ENCODE peak calls at places on chromosome 14, in eight cellular contexts. One of them, this sample, is unnamed.

GRCh38 chr14:40417777-40418401 is 985.7 kb upstream of the FBXO33 start:
- DNase-seq in A549: peak; percentile 17
- DNase-seq in AG09309: no peak
- DNase-seq in astrocyte: no peak
- DNase-seq in GM12865: peak; percentile 7
- DNase-seq in heart right ventricle: no peak
- DNase-seq in astrocyte of the cerebellum: no peak
- DNase-seq in AG04450: no peak
- DNase-seq in this sample: no peak

GRCh38 chr14:96852823-96853422 is 55.7 kb downstream of the VRK1 start:
- DNase-seq in A549: peak; percentile 56
- DNase-seq in AG09309: peak; percentile 25
- DNase-seq in astrocyte: peak; percentile 20
- DNase-seq in GM12865: peak; percentile 48
- DNase-seq in heart right ventricle: no peak
- DNase-seq in astrocyte of the cerebellum: peak; percentile 40
- DNase-seq in AG04450: peak; percentile 34
- DNase-seq in this sample: peak; percentile 13

GRCh38 chr14:21796912-21797311 is 123.3 kb upstream of the OR4E1 start:
- DNase-seq in A549: no peak
- DNase-seq in AG09309: no peak
- DNase-seq in astrocyte: no peak
- DNase-seq in GM12865: no peak
- DNase-seq in heart right ventricle: no peak
- DNase-seq in astrocyte of the cerebellum: no peak
- DNase-seq in AG04450: no peak
- DNase-seq in this sample: no peak

GRCh38 chr14:69268763-69269162 is 8.8 kb downstream of the GALNT16 start:
- DNase-seq in A549: no peak
- DNase-seq in AG09309: no peak
- DNase-seq in astrocyte: peak; percentile 59
- DNase-seq in GM12865: no peak
- DNase-seq in heart right ventricle: no peak
- DNase-seq in astrocyte of the cerebellum: no peak
- DNase-seq in AG04450: no peak
- DNase-seq in this sample: no peak

GRCh38 chr14:67704484-67705089 is 2.9 kb downstream of the RDH12 start:
- DNase-seq in A549: peak; percentile 73
- DNase-seq in AG09309: no peak
- DNase-seq in astrocyte: peak; percentile 12
- DNase-seq in GM12865: peak; percentile 74
- DNase-seq in heart right ventricle: no peak
- DNase-seq in astrocyte of the cerebellum: peak; percentile 44
- DNase-seq in AG04450: no peak
- DNase-seq in this sample: peak; percentile 34

GRCh38 chr14:98949506-98950135 is 322.4 kb downstream of the BCL11B start:
- DNase-seq in A549: no peak
- DNase-seq in AG09309: no peak
- DNase-seq in astrocyte: no peak
- DNase-seq in GM12865: no peak
- DNase-seq in heart right ventricle: no peak
- DNase-seq in astrocyte of the cerebellum: no peak
- DNase-seq in AG04450: no peak
- DNase-seq in this sample: no peak

GRCh38 chr14:61663312-61663974 is 31.9 kb upstream of the HIF1A start:
- DNase-seq in A549: no peak
- DNase-seq in AG09309: no peak
- DNase-seq in astrocyte: no peak
- DNase-seq in GM12865: peak; percentile 80
- DNase-seq in heart right ventricle: no peak
- DNase-seq in astrocyte of the cerebellum: no peak
- DNase-seq in AG04450: no peak
- DNase-seq in this sample: peak; percentile 58

GRCh38 chr14:24784981-24785380 is 151.0 kb upstream of the GZMB start:
- DNase-seq in A549: no peak
- DNase-seq in AG09309: no peak
- DNase-seq in astrocyte: no peak
- DNase-seq in GM12865: no peak
- DNase-seq in heart right ventricle: no peak
- DNase-seq in astrocyte of the cerebellum: no peak
- DNase-seq in AG04450: no peak
- DNase-seq in this sample: no peak

GRCh38 chr14:92586001-92586947 is 72.7 kb downstream of the RIN3 start:
- DNase-seq in A549: no peak
- DNase-seq in AG09309: peak; percentile 100
- DNase-seq in astrocyte: peak; percentile 100
- DNase-seq in GM12865: peak; percentile 79
- DNase-seq in heart right ventricle: no peak
- DNase-seq in astrocyte of the cerebellum: peak; percentile 96
- DNase-seq in AG04450: peak; percentile 85
- DNase-seq in this sample: peak; percentile 37

GRCh38 chr14:63857467-63858030 is 4.7 kb downstream of the SYNE2 start:
- DNase-seq in A549: no peak
- DNase-seq in AG09309: no peak
- DNase-seq in astrocyte: peak; percentile 40
- DNase-seq in GM12865: no peak
- DNase-seq in heart right ventricle: no peak
- DNase-seq in astrocyte of the cerebellum: no peak
- DNase-seq in AG04450: no peak
- DNase-seq in this sample: no peak

GRCh38 chr14:75911883-75912282 is 69.9 kb downstream of the TGFB3 start:
- DNase-seq in A549: no peak
- DNase-seq in AG09309: no peak
- DNase-seq in astrocyte: peak; percentile 61
- DNase-seq in GM12865: no peak
- DNase-seq in heart right ventricle: no peak
- DNase-seq in astrocyte of the cerebellum: peak; percentile 4
- DNase-seq in AG04450: no peak
- DNase-seq in this sample: no peak

GRCh38 chr14:103889313-103890051 is 38.8 kb upstream of the TDRD9 start:
- DNase-seq in A549: no peak
- DNase-seq in AG09309: no peak
- DNase-seq in astrocyte: peak; percentile 16
- DNase-seq in GM12865: no peak
- DNase-seq in heart right ventricle: peak; percentile 37
- DNase-seq in astrocyte of the cerebellum: no peak
- DNase-seq in AG04450: no peak
- DNase-seq in this sample: no peak

GRCh38 chr14:32072701-32073100 is 4.4 kb upstream of the ARHGAP5 start:
- DNase-seq in A549: no peak
- DNase-seq in AG09309: no peak
- DNase-seq in astrocyte: no peak
- DNase-seq in GM12865: no peak
- DNase-seq in heart right ventricle: no peak
- DNase-seq in astrocyte of the cerebellum: no peak
- DNase-seq in AG04450: no peak
- DNase-seq in this sample: no peak

GRCh38 chr14:23130875-23131274 is 11.8 kb upstream of the CEBPE start:
- DNase-seq in A549: no peak
- DNase-seq in AG09309: no peak
- DNase-seq in astrocyte: no peak
- DNase-seq in GM12865: no peak
- DNase-seq in heart right ventricle: no peak
- DNase-seq in astrocyte of the cerebellum: no peak
- DNase-seq in AG04450: no peak
- DNase-seq in this sample: no peak

GRCh38 chr14:55767291-55767690 is 187.3 kb downstream of the KTN1 start:
- DNase-seq in A549: no peak
- DNase-seq in AG09309: no peak
- DNase-seq in astrocyte: no peak
- DNase-seq in GM12865: no peak
- DNase-seq in heart right ventricle: no peak
- DNase-seq in astrocyte of the cerebellum: no peak
- DNase-seq in AG04450: no peak
- DNase-seq in this sample: no peak

GRCh38 chr14:56487761-56488160 is 91.8 kb upstream of the TMEM260 start:
- DNase-seq in A549: no peak
- DNase-seq in AG09309: peak; percentile 24
- DNase-seq in astrocyte: peak; percentile 15
- DNase-seq in GM12865: no peak
- DNase-seq in heart right ventricle: no peak
- DNase-seq in astrocyte of the cerebellum: no peak
- DNase-seq in AG04450: no peak
- DNase-seq in this sample: no peak

GRCh38 chr14:34665785-34666425 is 36.0 kb upstream of the SNX6 start:
- DNase-seq in A549: peak; percentile 76
- DNase-seq in AG09309: peak; percentile 71
- DNase-seq in astrocyte: peak; percentile 92
- DNase-seq in GM12865: no peak
- DNase-seq in heart right ventricle: no peak
- DNase-seq in astrocyte of the cerebellum: peak; percentile 78
- DNase-seq in AG04450: peak; percentile 80
- DNase-seq in this sample: no peak

GRCh38 chr14:89137514-89138163 is 279.4 kb downstream of the FOXN3 start:
- DNase-seq in A549: peak; percentile 77
- DNase-seq in AG09309: peak; percentile 86
- DNase-seq in astrocyte: peak; percentile 90
- DNase-seq in GM12865: no peak
- DNase-seq in heart right ventricle: peak; percentile 32
- DNase-seq in astrocyte of the cerebellum: peak; percentile 81
- DNase-seq in AG04450: peak; percentile 71
- DNase-seq in this sample: no peak

GRCh38 chr14:85415015-85415712 is 114.8 kb upstream of the FLRT2 start:
- DNase-seq in A549: peak; percentile 97
- DNase-seq in AG09309: peak; percentile 47
- DNase-seq in astrocyte: peak; percentile 94
- DNase-seq in GM12865: no peak
- DNase-seq in heart right ventricle: no peak
- DNase-seq in astrocyte of the cerebellum: peak; percentile 42
- DNase-seq in AG04450: peak; percentile 63
- DNase-seq in this sample: no peak

GRCh38 chr14:80798211-80798610 is 143.3 kb downstream of the CEP128 start:
- DNase-seq in A549: no peak
- DNase-seq in AG09309: no peak
- DNase-seq in astrocyte: no peak
- DNase-seq in GM12865: no peak
- DNase-seq in heart right ventricle: no peak
- DNase-seq in astrocyte of the cerebellum: no peak
- DNase-seq in AG04450: no peak
- DNase-seq in this sample: no peak

DNA sequence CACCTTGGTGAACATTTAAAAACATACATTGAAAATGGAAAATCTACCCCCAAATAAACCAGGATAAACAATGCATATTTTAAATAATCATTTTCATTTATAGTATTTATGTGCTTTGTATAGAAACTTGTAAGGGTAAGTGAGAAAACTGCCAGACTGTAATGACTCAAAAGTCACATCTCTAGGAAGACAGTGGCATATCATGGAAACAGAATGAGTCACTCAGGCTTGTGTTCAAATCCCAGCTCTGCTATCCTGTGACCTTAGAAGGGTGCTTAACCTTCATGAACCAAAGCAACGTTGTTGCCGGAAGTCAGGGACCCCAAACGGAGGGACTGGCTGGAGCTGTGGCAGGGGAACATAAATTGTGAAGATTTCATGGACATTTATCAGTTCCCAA is 142.7 kb downstream of the CEP128 start:
- DNase-seq in A549: no peak
- DNase-seq in AG09309: no peak
- DNase-seq in astrocyte: no peak
- DNase-seq in GM12865: no peak
- DNase-seq in heart right ventricle: no peak
- DNase-seq in astrocyte of the cerebellum: no peak
- DNase-seq in AG04450: no peak
- DNase-seq in this sample: no peak
- H3K4me3 ChIP-seq in A549: no peak overlapping the region
- H3K4me3 ChIP-seq in AG09309: no peak overlapping the region
- H3K4me3 ChIP-seq in astrocyte: no peak overlapping the region
- H3K4me3 ChIP-seq in GM12865: no peak overlapping the region
- H3K4me3 ChIP-seq in heart right ventricle: no peak overlapping the region
- H3K4me3 ChIP-seq in astrocyte of the cerebellum: no peak overlapping the region
- H3K4me3 ChIP-seq in AG04450: no peak overlapping the region
- H3K4me3 ChIP-seq in this sample: no peak overlapping the region

GRCh38 chr14:101895256-101895655 is 69.1 kb upstream of the DYNC1H1 start:
- DNase-seq in A549: no peak
- DNase-seq in AG09309: no peak
- DNase-seq in astrocyte: no peak
- DNase-seq in GM12865: no peak
- DNase-seq in heart right ventricle: no peak
- DNase-seq in astrocyte of the cerebellum: no peak
- DNase-seq in AG04450: no peak
- DNase-seq in this sample: no peak
- TF ChIP-seq CTCF in A549: no peak
- TF ChIP-seq CTCF in AG09309: no peak
- TF ChIP-seq CTCF in astrocyte: no peak
- TF ChIP-seq CTCF in GM12865: no peak
- TF ChIP-seq CTCF in heart right ventricle: no peak
- TF ChIP-seq CTCF in astrocyte of the cerebellum: no peak
- TF ChIP-seq CTCF in AG04450: no peak
- TF ChIP-seq CTCF in this sample: no peak

GRCh38 chr14:77043177-77043983 is 14.9 kb upstream of the IRF2BPL start:
- DNase-seq in A549: peak; percentile 49
- DNase-seq in AG09309: peak; percentile 90
- DNase-seq in astrocyte: peak; percentile 93
- DNase-seq in GM12865: peak; percentile 64
- DNase-seq in heart right ventricle: no peak
- DNase-seq in astrocyte of the cerebellum: no peak
- DNase-seq in AG04450: no peak
- DNase-seq in this sample: no peak
- H3K4me3 ChIP-seq in A549: no peak overlapping the region
- H3K4me3 ChIP-seq in AG09309: peak overlapping the region; percentile 6
- H3K4me3 ChIP-seq in astrocyte: no peak overlapping the region
- H3K4me3 ChIP-seq in GM12865: no peak overlapping the region
- H3K4me3 ChIP-seq in heart right ventricle: no peak overlapping the region
- H3K4me3 ChIP-seq in astrocyte of the cerebellum: no peak overlapping the region
- H3K4me3 ChIP-seq in AG04450: peak overlapping the region; percentile 3
- H3K4me3 ChIP-seq in this sample: no peak overlapping the region

DNA sequence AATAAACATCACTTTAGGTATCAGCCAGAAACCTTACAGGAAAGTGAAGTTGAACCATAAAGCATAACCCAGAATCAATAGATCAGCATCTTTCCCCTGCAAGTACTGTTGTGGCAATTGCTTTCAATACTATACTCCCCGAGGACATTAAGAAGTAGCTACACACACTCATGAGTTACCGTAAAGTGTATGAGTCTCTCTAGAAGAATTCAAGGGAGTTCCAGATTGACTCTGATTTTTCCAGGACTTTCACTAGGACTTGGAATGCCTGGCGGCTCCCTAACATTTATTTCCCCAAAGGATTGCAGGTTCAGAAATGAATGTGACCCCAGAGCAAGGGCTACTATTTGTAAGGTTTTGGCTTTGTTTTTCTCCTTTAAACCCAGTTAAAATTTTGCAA is 465.4 kb upstream of the MDGA2 start:
- DNase-seq in A549: no peak
- DNase-seq in AG09309: no peak
- DNase-seq in astrocyte: no peak
- DNase-seq in GM12865: no peak
- DNase-seq in heart right ventricle: no peak
- DNase-seq in astrocyte of the cerebellum: no peak
- DNase-seq in AG04450: no peak
- DNase-seq in this sample: no peak
- TF ChIP-seq CTCF in A549: no peak
- TF ChIP-seq CTCF in AG09309: no peak
- TF ChIP-seq CTCF in astrocyte: no peak
- TF ChIP-seq CTCF in GM12865: no peak
- TF ChIP-seq CTCF in heart right ventricle: no peak
- TF ChIP-seq CTCF in astrocyte of the cerebellum: no peak
- TF ChIP-seq CTCF in AG04450: no peak
- TF ChIP-seq CTCF in this sample: no peak